ENCODE peak calls at places on chromosome 1, in nine cellular contexts. W is EL; G is NCI-H526; I is DMS79 treated with DMSO at 0.1 percent for 48 hours; O is K562; H is hypothalamus; N is central memory CD4-positive, alpha-beta T cell; K is NCI-H69; X is activated naive CD8-positive, alpha-beta T cell treated with anti-CD3 and anti-CD28 coated beads for 36 hours. B is an unnamed sample.
A peak's percentile ranks its signal among the peaks of the same experiment; 100 is the strongest.

GRCh38 chr1:42334240-42335049 is 590 bp downstream of the FOXJ3 start:
- DNase-seq in W (peak; percentile 82), G (peak; percentile 88), I (peak; percentile 39), O (peak; percentile 77), H (peak; percentile 83), N (no peak), K (peak; percentile 83), X (no peak), B (no peak)

GRCh38 chr1:243409284-243409683 is 153.4 kb downstream of the SDCCAG8 start:
- DNase-seq in W (no peak), G (peak; percentile 34), I (no peak), O (peak; percentile 17), H (no peak), N (no peak), K (peak; percentile 51), X (no peak), B (no peak)

GRCh38 chr1:152185544-152186391 is 26.7 kb upstream of the RPTN start:
- DNase-seq in W (peak; percentile 74), G (peak; percentile 87), I (peak; percentile 27), O (peak; percentile 41), H (peak; percentile 3), N (peak; percentile 51), K (peak; percentile 81), X (peak; percentile 14), B (peak; percentile 17)

GRCh38 chr1:205689479-205689878 is 9.2 kb upstream of the SLC45A3 start:
- DNase-seq in W (no peak), G (no peak), I (no peak), O (no peak), H (no peak), N (no peak), K (no peak), X (no peak), B (no peak)

GRCh38 chr1:232992227-232992626 is 41.8 kb downstream of the NTPCR start:
- DNase-seq in W (no peak), G (no peak), I (no peak), O (no peak), H (no peak), N (no peak), K (no peak), X (no peak), B (no peak)

GRCh38 chr1:192805832-192806323 is 3.0 kb upstream of the RGS2 start:
- DNase-seq in W (peak; percentile 82), G (peak; percentile 56), I (no peak), O (peak; percentile 63), H (peak; percentile 33), N (peak; percentile 75), K (peak; percentile 68), X (no peak), B (no peak)

GRCh38 chr1:62484824-62485468 is 48.1 kb downstream of the USP1 start:
- DNase-seq in W (no peak), G (no peak), I (no peak), O (no peak), H (no peak), N (no peak), K (no peak), X (no peak), B (no peak)

GRCh38 chr1:46418976-46419375 is 24.9 kb downstream of the FAAH start:
- DNase-seq in W (no peak), G (no peak), I (no peak), O (no peak), H (no peak), N (no peak), K (no peak), X (no peak), B (no peak)

GRCh38 chr1:87151500-87152421 is 176.9 kb upstream of the LMO4 start:
- DNase-seq in W (no peak), G (peak; percentile 99), I (no peak), O (peak; percentile 75), H (peak; percentile 48), N (no peak), K (no peak), X (peak; percentile 79), B (peak; percentile 21)

GRCh38 chr1:62823556-62823955 is 39.6 kb downstream of the ATG4C start:
- DNase-seq in W (peak; percentile 39), G (no peak), I (no peak), O (no peak), H (no peak), N (no peak), K (no peak), X (no peak), B (no peak)

GRCh38 chr1:244066954-244067716 is 16.1 kb downstream of the ZBTB18 start:
- DNase-seq in W (no peak), G (no peak), I (no peak), O (no peak), H (no peak), N (no peak), K (no peak), X (no peak), B (no peak)

GRCh38 chr1:25166847-25167246 is 65.5 kb downstream of the SYF2 start:
- DNase-seq in W (no peak), G (no peak), I (no peak), O (no peak), H (no peak), N (no peak), K (no peak), X (no peak), B (no peak)

GRCh38 chr1:154178856-154179811 is 12.8 kb downstream of the TPM3 start:
- DNase-seq in W (no peak), G (no peak), I (no peak), O (peak; percentile 60), H (no peak), N (no peak), K (no peak), X (no peak), B (no peak)

GRCh38 chr1:112840631-112841624 is 115.1 kb downstream of the SLC16A1 start:
- DNase-seq in W (no peak), G (peak; percentile 48), I (peak; percentile 76), O (no peak), H (peak; percentile 6), N (peak; percentile 9), K (peak; percentile 36), X (no peak), B (no peak)

GRCh38 chr1:59673575-59674467 is 140.9 kb upstream of the HOOK1 start:
- DNase-seq in W (no peak), G (no peak), I (no peak), O (no peak), H (no peak), N (no peak), K (peak; percentile 74), X (no peak), B (no peak)

GRCh38 chr1:87763498-87763897 is 434.8 kb downstream of the LMO4 start:
- DNase-seq in W (no peak), G (no peak), I (no peak), O (no peak), H (no peak), N (no peak), K (no peak), X (no peak), B (no peak)

GRCh38 chr1:7885513-7886298 is 32.8 kb upstream of the UTS2 start:
- DNase-seq in W (peak; percentile 11), G (peak; percentile 87), I (peak; percentile 64), O (peak; percentile 89), H (no peak), N (no peak), K (peak; percentile 5), X (peak; percentile 40), B (no peak)

GRCh38 chr1:47672622-47673021 is 234.8 kb downstream of the FOXD2 start:
- DNase-seq in W (no peak), G (no peak), I (no peak), O (no peak), H (no peak), N (no peak), K (no peak), X (no peak), B (no peak)

GRCh38 chr1:102191723-102192122 is 195.0 kb upstream of the OLFM3 start:
- DNase-seq in W (peak; percentile 26), G (peak; percentile 76), I (no peak), O (no peak), H (peak; percentile 10), N (no peak), K (peak; percentile 76), X (no peak), B (no peak)

GRCh38 chr1:183238071-183238470 is 52.0 kb downstream of the LAMC2 start:
- DNase-seq in W (peak; percentile 88), G (no peak), I (peak; percentile 51), O (no peak), H (no peak), N (no peak), K (no peak), X (no peak), B (no peak)

GRCh38 chr1:226091461-226091860 is 28.9 kb downstream of the H3-3A start:
- DNase-seq in W (no peak), G (no peak), I (no peak), O (no peak), H (no peak), N (no peak), K (no peak), X (no peak), B (no peak)

GRCh38 chr1:30955448-30956015 is 47.0 kb upstream of the SDC3 start:
- DNase-seq in W (peak; percentile 71), G (no peak), I (no peak), O (no peak), H (no peak), N (no peak), K (no peak), X (no peak), B (no peak)

GRCh38 chr1:115837762-115838421 is 3.0 kb downstream of the NHLH2 start:
- DNase-seq in W (no peak), G (peak; percentile 88), I (no peak), O (no peak), H (peak; percentile 45), N (no peak), K (peak; percentile 83), X (peak; percentile 5), B (no peak)

GRCh38 chr1:183023601-183024351 is 556 bp downstream of the LAMC1 start:
- DNase-seq in W (peak; percentile 62), G (peak; percentile 96), I (peak; percentile 32), O (peak; percentile 32), H (peak; percentile 47), N (no peak), K (peak; percentile 87), X (peak; percentile 50), B (no peak)

GRCh38 chr1:232316864-232317263 is 313.1 kb downstream of the SIPA1L2 start:
- DNase-seq in W (peak; percentile 34), G (no peak), I (no peak), O (no peak), H (no peak), N (no peak), K (no peak), X (no peak), B (no peak)

GRCh38 chr1:109783436-109783835 is 19.7 kb upstream of the EPS8L3 start:
- DNase-seq in W (peak; percentile 89), G (no peak), I (no peak), O (no peak), H (no peak), N (no peak), K (no peak), X (no peak), B (no peak)

GRCh38 chr1:207813513-207813881 is 61.6 kb downstream of the CD46 start:
- DNase-seq in W (no peak), G (no peak), I (no peak), O (no peak), H (no peak), N (no peak), K (no peak), X (no peak), B (no peak)

GRCh38 chr1:228969968-228970800 is 234.9 kb downstream of the RHOU start:
- DNase-seq in W (no peak), G (no peak), I (no peak), O (no peak), H (no peak), N (no peak), K (no peak), X (no peak), B (no peak)

GRCh38 chr1:55311057-55311631 is 96.0 kb upstream of the USP24 start:
- DNase-seq in W (peak; percentile 86), G (no peak), I (no peak), O (no peak), H (no peak), N (no peak), K (no peak), X (no peak), B (no peak)

GRCh38 chr1:229230893-229231753 is 39.8 kb upstream of the RAB4A start:
- DNase-seq in W (no peak), G (peak; percentile 4), I (peak; percentile 16), O (no peak), H (peak; percentile 45), N (no peak), K (peak; percentile 97), X (no peak), B (no peak)

GRCh38 chr1:21294266-21295058 is 4.2 kb upstream of the ECE1 start:
- DNase-seq in W (no peak), G (no peak), I (no peak), O (no peak), H (no peak), N (peak; percentile 98), K (no peak), X (peak; percentile 91), B (peak; percentile 74)

B was measured in natural killer cell.